ENCODE peak calls at places on chromosomes 16 and 17, in four cellular contexts. T is breast epithelium, O is suprapubic skin, Z is bronchial epithelial cell. E is an unnamed sample.

GRCh38 chr17:80795737-80796136 is 195.9 kb upstream of the CHMP6 start:
- DNase-seq in T (peak), O (no peak), Z (no peak), E (no peak)

GRCh38 chr17:11853321-11854151 is 143.7 kb downstream of the ZNF18 start:
- DNase-seq in T (no peak), O (no peak), Z (no peak), E (no peak)

GRCh38 chr17:73042809-73043685 is 49.4 kb downstream of the SLC39A11 start:
- DNase-seq in T (no peak), O (no peak), Z (no peak), E (no peak)

GRCh38 chr16:8855051-8855786 is 13.6 kb downstream of the CARHSP1 start:
- DNase-seq in T (no peak), O (no peak), Z (no peak), E (no peak)

GRCh38 chr16:48164907-48165715 is 9.3 kb upstream of the ABCC12 start:
- DNase-seq in T (peak), O (peak), Z (peak), E (peak)

GRCh38 chr17:9905902-9906301 is 831 bp upstream of the RCVRN start:
- DNase-seq in T (no peak), O (no peak), Z (no peak), E (no peak)

GRCh38 chr17:38673714-38674012 is 1.1 kb downstream of the EPOP start:
- DNase-seq in T (no peak), O (no peak), Z (no peak), E (no peak)

GRCh38 chr17:76281573-76282371 is 16.6 kb downstream of the UBALD2 start:
- DNase-seq in T (no peak), O (no peak), Z (no peak), E (peak)

GRCh38 chr17:60077226-60077625 is 1.5 kb downstream of the HEATR6 start:
- DNase-seq in T (no peak), O (no peak), Z (no peak), E (no peak)

DNA sequence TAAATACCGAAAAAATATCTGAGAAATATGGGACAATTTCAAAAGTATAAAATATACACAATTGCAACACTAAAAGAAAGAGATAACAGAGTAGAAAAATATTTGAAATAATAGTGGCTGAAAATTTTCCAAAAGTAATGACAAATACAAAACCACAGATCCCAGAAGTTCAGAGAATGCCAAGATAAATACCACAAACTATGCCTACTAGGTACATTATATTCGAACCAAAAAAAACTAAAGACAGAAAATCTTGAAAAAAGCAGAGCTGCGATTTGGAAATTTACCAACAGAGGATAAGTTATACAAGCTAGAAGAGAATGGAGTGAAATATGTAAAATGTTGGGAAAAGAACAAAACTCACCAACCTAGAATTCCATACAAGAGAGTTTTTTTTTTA is 191.3 kb upstream of the ELAC2 start:
- DNase-seq in T (no peak), O (no peak), Z (no peak), E (no peak)
- H3K4me3 ChIP-seq in T (no peak), O (no peak), Z (no peak), E (no peak)

DNA sequence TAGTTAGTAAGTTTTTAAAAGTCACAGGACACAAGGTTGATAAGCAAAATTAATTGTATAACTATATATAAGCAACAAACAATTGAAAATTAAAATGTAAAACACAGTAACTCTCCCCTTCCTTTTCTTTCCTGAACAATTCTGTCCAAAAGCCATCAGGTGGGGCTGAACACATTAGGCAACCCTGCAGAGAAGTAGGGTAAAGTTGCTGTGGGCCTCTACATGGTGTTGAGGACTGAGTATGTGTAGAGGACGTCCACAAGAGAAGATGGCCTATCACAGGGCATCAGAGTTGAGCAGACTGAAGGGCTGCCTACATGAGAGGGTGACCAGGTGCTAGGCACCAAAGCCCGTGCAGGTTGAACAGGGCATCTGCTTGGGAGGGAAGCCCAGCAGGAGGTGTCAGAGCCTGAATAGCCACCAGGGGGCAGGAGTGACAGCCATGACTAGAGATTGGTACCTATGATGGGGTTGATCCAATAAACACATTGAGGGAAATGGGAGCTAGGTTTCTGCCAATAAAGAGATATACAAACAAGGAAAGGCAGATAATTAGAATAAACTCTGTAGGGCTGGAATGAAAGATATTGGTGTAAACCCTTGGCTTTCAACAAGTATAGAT is 415.1 kb downstream of the NPIPA8 start:
- DNase-seq in T (no peak), O (no peak), Z (peak), E (peak)
- TF ChIP-seq CTCF in T (no peak), O (peak), Z (peak), E (peak)

DNA sequence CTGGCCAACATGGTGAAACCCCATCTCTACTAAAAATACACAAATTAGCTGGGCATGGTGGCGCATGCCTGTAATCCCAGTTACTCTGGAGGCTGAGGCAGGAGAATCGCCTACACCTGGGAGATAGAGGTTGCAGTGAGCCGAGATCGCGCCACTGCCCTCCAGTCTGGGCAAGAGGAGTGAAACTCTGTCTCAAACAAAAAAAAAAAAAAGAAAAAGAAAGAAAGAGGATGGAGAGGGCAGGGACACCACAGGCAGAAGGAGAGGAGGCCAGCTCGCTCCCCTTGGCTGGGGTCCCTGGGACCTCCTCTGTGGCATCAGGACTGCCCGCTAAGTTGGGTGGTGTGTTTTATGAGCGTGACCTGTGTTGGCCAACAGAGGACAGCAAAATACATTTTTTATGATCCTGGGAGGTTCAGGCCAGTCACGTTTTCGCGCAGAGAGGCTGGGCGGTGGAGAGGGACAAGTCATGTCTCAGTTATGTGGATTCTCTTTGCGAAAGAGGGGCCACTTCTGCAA is 229.6 kb downstream of the MRTFB start:
- DNase-seq in T (peak), O (peak), Z (peak), E (peak)
- H3K4me3 ChIP-seq in T (peak), O (peak), Z (peak), E (no peak)

DNA sequence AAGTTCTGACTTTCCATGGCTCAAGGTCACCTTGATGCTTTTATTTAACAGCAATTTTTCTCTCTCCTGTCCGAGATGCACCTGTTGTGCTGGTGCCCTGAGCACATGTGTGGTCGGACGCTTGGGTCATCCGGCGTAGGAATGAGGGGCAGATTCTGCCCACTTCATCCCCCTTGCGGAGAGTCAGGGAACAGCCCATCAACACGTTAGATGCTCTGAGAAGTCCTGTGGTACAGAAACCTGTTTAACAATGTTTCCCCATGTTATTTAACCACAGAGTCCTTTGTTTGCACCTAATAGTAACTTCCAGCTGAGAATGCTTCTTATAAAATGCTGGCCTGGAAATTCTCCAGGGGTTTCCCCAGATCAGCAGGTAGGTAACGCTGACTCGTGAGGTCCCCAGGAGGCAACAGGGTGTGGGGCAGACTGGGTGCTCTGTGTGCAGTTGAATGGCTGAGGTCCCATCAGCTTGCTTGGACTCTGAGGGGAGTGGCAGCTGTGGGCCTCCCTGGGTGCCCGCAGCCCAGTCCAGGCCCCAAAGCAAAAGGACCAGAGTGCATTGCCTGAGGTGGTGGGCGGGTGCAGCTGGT is 17.8 kb downstream of the DOC2B start:
- DNase-seq in T (no peak), O (no peak), Z (peak), E (no peak)
- TF ChIP-seq CTCF in T (no peak), O (no peak), Z (peak), E (no peak)

GRCh38 chr17:16971458-16972338 is at the start of gene TNFRSF13B:
- DNase-seq in T (no peak), O (no peak), Z (no peak), E (no peak)
- H3K4me3 ChIP-seq in T (no peak), O (no peak), Z (no peak), E (no peak)

GRCh38 chr16:25395528-25395927 is 137.9 kb upstream of the ZKSCAN2 start:
- DNase-seq in T (no peak), O (no peak), Z (no peak), E (no peak)
- TF ChIP-seq CTCF in T (no peak), O (no peak), Z (no peak), E (no peak)

DNA sequence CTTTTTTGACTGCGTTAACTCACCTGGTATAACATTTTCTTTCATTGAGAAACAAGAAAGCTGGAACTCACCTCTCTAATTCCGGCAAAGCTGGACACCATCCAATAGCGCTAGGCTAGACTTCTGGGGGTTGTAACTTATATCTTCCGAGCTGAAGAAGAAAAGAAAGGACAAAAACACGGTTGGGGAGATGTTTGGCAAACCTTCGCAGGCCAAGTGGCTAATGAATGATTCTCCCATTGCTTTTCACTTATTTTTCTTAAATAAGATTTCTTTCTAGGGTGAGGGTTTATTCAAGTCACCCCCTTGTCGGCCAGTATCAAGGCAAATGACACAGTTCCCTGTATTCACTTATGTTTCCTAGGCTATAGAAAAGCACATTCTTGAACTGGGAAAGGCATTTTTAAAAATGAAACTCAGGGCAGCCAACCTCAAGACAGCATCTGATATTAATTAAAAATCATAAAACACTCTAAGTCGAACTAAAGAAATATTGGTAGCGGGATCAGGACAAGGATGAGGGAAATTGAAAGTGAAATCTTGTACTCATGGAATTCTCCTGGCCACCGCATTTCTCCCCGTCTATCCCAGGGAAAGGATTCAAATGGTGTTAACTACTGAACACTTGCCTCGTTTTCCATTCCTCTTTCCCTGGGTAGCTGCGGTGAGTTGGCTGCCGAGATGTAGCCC is 95.9 kb upstream of the ZFHX3 start:
- DNase-seq in T (no peak), O (no peak), Z (no peak), E (no peak)
- H3K4me3 ChIP-seq in T (peak), O (peak), Z (no peak), E (no peak)

DNA sequence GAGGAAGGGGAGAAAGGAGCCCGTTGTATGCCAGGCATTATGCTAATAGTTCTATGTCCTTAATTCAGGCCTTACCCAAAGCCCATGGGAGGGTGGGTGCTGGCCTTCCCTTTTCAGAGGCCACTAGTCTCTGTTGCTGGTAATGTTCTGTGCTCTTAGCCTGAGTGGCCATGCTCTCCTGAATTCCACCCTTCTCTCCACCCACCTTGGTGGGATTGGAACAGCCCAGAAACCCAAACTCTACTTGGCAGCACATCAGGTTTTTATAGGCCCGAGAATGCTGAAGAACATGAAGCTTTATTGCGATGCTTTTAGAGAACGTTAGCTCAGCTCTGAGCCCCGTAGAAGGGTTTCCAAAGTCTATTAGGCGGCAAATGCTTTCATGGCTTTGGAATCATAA is 209.2 kb downstream of the MSI2 start:
- DNase-seq in T (no peak), O (no peak), Z (no peak), E (no peak)
- TF ChIP-seq CTCF in T (no peak), O (no peak), Z (no peak), E (no peak)

GRCh38 chr16:89721644-89722391 is 481 bp downstream of the ZNF276 start:
- DNase-seq in T (no peak), O (no peak), Z (peak), E (no peak)
- H3K4me3 ChIP-seq in T (peak), O (peak), Z (peak), E (peak)

E was measured in LNCaP clone FGC.